ENCODE peak calls at places on chromosomes 5 and 9, in seven cellular contexts. G is aorta, Z is heart left ventricle, M is fibroblast of lung, N is DND-41, Q is astrocyte, H is GM23248. R is an unnamed sample. For H3K4me1 and H3K36me3, the result is how much of the 10 kb centered on the place peaks cover.

GRCh38 chr5:63687854-63688253 is 274.4 kb downstream of the HTR1A start:
- DNase-seq in G (no peak), Q (no peak), N (no peak), Z (no peak), M (no peak), H (no peak), R (no peak)

GRCh38 chr5:132225165-132226032 is 2.3 kb downstream of the P4HA2 start:
- DNase-seq in H (peak), Z (peak), G (peak), M (peak), Q (peak), N (peak), R (no peak)

GRCh38 chr9:126411225-126411947 is 84.8 kb downstream of the MVB12B start:
- DNase-seq in Q (peak), Z (no peak), H (peak), N (peak), G (no peak), M (no peak), R (no peak)

GRCh38 chr5:169803077-169803981 is 166.3 kb downstream of the DOCK2 start:
- DNase-seq in M (peak), Q (peak), H (peak), N (no peak), Z (peak), G (no peak), R (no peak)

GRCh38 chr5:133344266-133344665 is 268.1 kb downstream of the FSTL4 start:
- DNase-seq in N (no peak), Z (no peak), G (no peak), Q (no peak), H (no peak), M (no peak), R (no peak)

GRCh38 chr5:72018158-72018803 is 89.0 kb upstream of the MAP1B start:
- DNase-seq in Z (no peak), M (peak), G (no peak), H (peak), Q (no peak), N (peak), R (peak)

GRCh38 chr5:112614285-112614684 is 123.4 kb upstream of the APC start:
- DNase-seq in Q (no peak), Z (no peak), G (no peak), N (no peak), M (no peak), H (no peak), R (no peak)

GRCh38 chr5:36168737-36169136 is 16.8 kb downstream of the SKP2 start:
- DNase-seq in Q (no peak), Z (no peak), N (no peak), M (no peak), G (no peak), H (no peak), R (no peak)

GRCh38 chr9:125829743-125830142 is 82.6 kb downstream of the PBX3 start:
- DNase-seq in H (peak), N (peak), M (peak), Z (peak), G (no peak), Q (no peak), R (peak)

GRCh38 chr5:38636626-38637025 is 80.2 kb upstream of the LIFR start:
- DNase-seq in M (no peak), Q (no peak), H (no peak), N (no peak), G (no peak), Z (no peak), R (no peak)

GRCh38 chr5:65268520-65268919 is 213.2 kb downstream of the ADAMTS6 start:
- DNase-seq in Z (no peak), H (no peak), N (no peak), Q (no peak), G (no peak), M (peak), R (no peak)

GRCh38 chr5:130963798-130964197 is 201.3 kb downstream of the HINT1 start:
- DNase-seq in G (no peak), Z (no peak), N (no peak), H (no peak), M (no peak), Q (peak), R (no peak)

GRCh38 chr5:1909346-1909985 is 26.7 kb upstream of the IRX4 start:
- DNase-seq in G (no peak), M (no peak), H (no peak), N (no peak), Q (no peak), Z (no peak), R (no peak)

GRCh38 chr5:32916648-32917047 is 205.5 kb downstream of the NPR3 start:
- DNase-seq in M (peak), G (no peak), H (peak), Q (peak), N (no peak), Z (no peak), R (no peak)

GRCh38 chr5:55241756-55242155 is 8.3 kb upstream of the CCNO start:
- DNase-seq in H (no peak), Q (no peak), M (no peak), Z (no peak), N (no peak), G (no peak), R (no peak)

GRCh38 chr5:5350101-5350500 is 72.4 kb upstream of the ICE1 start:
- DNase-seq in G (no peak), Q (peak), M (no peak), N (no peak), Z (no peak), H (peak), R (no peak)

GRCh38 chr5:107868994-107869393 is 198.3 kb upstream of the EFNA5 start:
- DNase-seq in H (no peak), M (no peak), G (no peak), Z (no peak), N (no peak), Q (peak), R (no peak)
- H3K4me1 ChIP-seq in H (under half), M (under half), G (under half), Z (under half), N (under half), Q (under half), R (under half)

GRCh38 chr9:127496974-127497373 is 45.7 kb downstream of the LRSAM1 start:
- DNase-seq in Z (no peak), H (no peak), Q (no peak), N (no peak), G (no peak), M (no peak), R (no peak)

GRCh38 chr9:127493592-127494303 is 42.4 kb downstream of the LRSAM1 start:
- DNase-seq in Z (peak), Q (no peak), M (no peak), N (no peak), H (no peak), G (no peak), R (no peak)

GRCh38 chr9:127495884-127496555 is 44.7 kb downstream of the LRSAM1 start:
- DNase-seq in M (no peak), Z (no peak), H (no peak), Q (no peak), N (no peak), G (no peak), R (no peak)

GRCh38 chr9:127492616-127493015 is 41.3 kb downstream of the LRSAM1 start:
- DNase-seq in Z (no peak), H (no peak), M (no peak), G (no peak), N (no peak), Q (no peak), R (no peak)

GRCh38 chr9:127494304-127494702 is 43.0 kb downstream of the LRSAM1 start:
- DNase-seq in G (no peak), Z (no peak), N (no peak), H (no peak), Q (no peak), M (no peak), R (no peak)
- H3K36me3 ChIP-seq in G (under half), Z (under half), N (under half), H (under half), Q (under half), M (under half), R (under half)

GRCh38 chr5:176533894-176534611 is 3.1 kb downstream of the RNF44 start:
- DNase-seq in Z (no peak), N (peak), M (no peak), H (peak), G (peak), Q (no peak), R (peak)
- H3K4me3 ChIP-seq in Z (peak), N (no peak), M (no peak), H (no peak), G (no peak), Q (peak), R (peak)

DNA sequence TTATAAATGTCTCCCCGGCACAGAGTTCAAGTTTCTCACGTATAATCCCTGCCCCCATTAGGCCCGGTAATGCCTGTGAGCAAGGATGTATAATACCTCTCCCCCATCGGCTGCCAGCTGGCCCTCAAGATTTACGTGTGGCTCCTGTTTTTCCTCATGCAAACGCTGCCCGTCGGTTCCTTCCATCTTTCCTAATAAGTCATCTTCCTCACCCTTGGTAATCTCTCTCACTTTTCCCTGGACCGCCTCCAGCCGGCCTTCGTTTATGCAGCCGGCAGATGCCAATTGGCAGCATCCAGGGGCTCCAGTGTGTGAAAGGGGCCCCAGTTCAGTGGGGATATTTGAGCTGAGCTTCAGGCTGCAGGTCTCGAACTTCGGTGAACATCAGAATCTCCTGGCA is 86.5 kb upstream of the NEURL1B start:
- DNase-seq in M (no peak), G (peak), Q (no peak), Z (no peak), N (no peak), H (no peak), R (no peak)
- H3K4me1 ChIP-seq in M (under half), G (under half), Q (under half), Z (half or more), N (under half), H (under half), R (under half)

GRCh38 chr5:56876325-56876724 is 33.1 kb upstream of the SETD9 start:
- DNase-seq in H (no peak), Z (no peak), Q (peak), N (no peak), M (no peak), G (no peak), R (no peak)

GRCh38 chr5:56881571-56881970 is 27.8 kb upstream of the SETD9 start:
- DNase-seq in N (no peak), Z (no peak), H (no peak), Q (no peak), M (no peak), G (no peak), R (no peak)
- H3K36me3 ChIP-seq in N (under half), Z (under half), H (under half), Q (under half), M (under half), G (under half), R (under half)

GRCh38 chr9:135290086-135290485 is 189.5 kb upstream of the PPP1R26 start:
- DNase-seq in H (no peak), N (no peak), G (no peak), Q (no peak), Z (peak), M (no peak), R (no peak)
- H3K4me3 ChIP-seq in H (no peak), N (no peak), G (no peak), Q (no peak), Z (no peak), M (no peak), R (no peak)

GRCh38 chr9:2026598-2026997 is 11.5 kb downstream of the SMARCA2 start:
- DNase-seq in Z (no peak), M (no peak), G (no peak), Q (no peak), H (no peak), N (no peak), R (no peak)
- H3K4me1 ChIP-seq in Z (half or more), M (under half), G (under half), Q (under half), H (under half), N (under half), R (half or more)

DNA sequence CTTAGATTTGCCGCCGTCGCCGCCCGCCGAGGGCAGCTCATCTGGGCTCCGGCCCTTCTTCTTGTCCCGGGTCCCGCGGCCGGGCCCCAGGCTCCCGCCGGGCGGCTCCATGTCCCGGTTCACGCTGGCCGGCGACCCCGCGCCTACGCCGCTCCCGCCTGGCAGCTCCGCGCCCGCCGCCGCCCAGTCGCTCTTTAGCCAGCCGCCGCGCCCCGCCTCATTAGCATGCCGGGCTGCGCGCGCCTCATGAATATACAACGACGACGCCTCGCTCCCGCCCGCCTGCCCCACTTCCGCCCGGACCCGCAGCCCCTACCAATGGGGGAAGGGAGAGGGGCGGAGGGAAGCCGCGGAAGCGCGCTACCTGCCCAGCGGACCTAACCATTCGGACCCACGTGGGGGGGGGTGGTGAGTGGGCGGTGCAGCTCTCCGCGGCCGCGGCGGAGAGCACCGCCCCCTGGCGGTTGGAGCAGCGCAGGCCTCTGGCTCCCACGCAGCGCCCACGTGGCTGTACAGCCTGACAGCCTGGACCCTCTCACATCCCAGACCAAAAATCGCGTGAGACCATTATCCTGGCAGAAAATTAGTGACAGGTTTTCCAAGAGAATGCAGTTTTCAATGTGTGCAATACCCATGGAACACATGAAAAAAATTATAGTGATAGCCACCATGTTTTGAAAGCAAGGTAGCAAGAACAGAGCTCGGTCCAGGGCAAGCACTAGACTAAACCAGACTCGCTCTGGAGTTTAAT is at the start of gene DIAPH1:
- DNase-seq in H (peak), Z (peak), N (peak), M (peak), Q (peak), G (peak), R (peak)
- H3K36me3 ChIP-seq in H (under half), Z (under half), N (half or more), M (under half), Q (under half), G (under half), R (under half)

DNA sequence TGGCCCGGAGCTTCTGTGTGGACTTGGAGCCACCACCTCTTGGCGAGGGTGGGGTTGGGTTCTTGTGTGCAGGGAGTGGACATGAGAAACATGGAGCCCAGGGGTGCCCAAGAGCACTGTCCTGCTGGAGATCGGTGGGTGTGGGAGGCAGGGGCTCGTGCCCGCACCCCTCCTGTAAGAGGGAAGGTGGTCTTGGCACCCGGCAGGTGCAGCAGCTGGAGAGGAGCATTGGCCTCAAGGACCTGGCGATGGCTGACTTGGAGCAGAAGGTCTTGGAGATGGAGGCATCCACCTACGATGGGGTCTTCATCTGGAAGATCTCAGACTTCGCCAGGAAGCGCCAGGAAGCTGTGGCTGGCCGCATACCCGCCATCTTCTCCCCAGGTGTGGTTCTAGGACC is 23.7 kb downstream of the FBXW5 start:
- DNase-seq in M (no peak), G (no peak), H (no peak), N (no peak), Z (no peak), Q (no peak), R (no peak)
- H3K4me3 ChIP-seq in M (no peak), G (no peak), H (no peak), N (no peak), Z (no peak), Q (no peak), R (no peak)

GRCh38 chr9:96447406-96447805 is 2.6 kb upstream of the HABP4 start:
- DNase-seq in Q (no peak), Z (no peak), M (no peak), G (no peak), N (no peak), H (no peak), R (no peak)

GRCh38 chr9:96448546-96449170 is 1.3 kb upstream of the HABP4 start:
- DNase-seq in H (peak), M (no peak), N (no peak), G (no peak), Q (no peak), Z (no peak), R (no peak)

GRCh38 chr9:96449844-96450612 is at the start of gene HABP4:
- DNase-seq in N (peak), H (peak), Z (peak), M (peak), G (peak), Q (peak), R (peak)

GRCh38 chr9:96450613-96451544 is 910 bp downstream of the HABP4 start:
- DNase-seq in M (peak), H (peak), Q (peak), Z (peak), N (no peak), G (peak), R (peak)

DNA sequence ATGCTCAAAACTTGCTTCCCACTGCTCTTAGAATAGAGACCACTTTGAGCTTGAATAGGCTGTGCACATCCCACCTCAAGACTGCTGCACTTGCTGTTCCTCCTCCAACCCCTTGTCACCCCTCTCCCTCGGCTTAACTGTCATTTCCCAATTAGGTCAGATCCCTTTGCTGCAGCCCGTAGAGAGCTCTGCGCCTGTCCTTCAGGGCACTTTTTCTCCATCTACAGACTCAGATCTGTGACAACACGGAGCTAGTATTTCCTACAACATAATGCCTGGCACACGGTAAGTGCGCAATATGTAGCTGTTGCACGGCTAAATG is 486 bp upstream of the HABP4 start:
- DNase-seq in Q (peak), G (no peak), Z (no peak), N (no peak), H (no peak), M (no peak), R (no peak)
- H3K4me1 ChIP-seq in Q (under half), G (under half), Z (under half), N (under half), H (under half), M (under half), R (under half)